ENCODE peak calls at places on chromosomes 11 and 22, in five cellular contexts. E is HCT116, A is K562, G is HepG2, R is GM12878. Z is an unnamed sample.

GRCh38 chr22:46308283-46308988 is 11.8 kb downstream of the GTSE1 start:
- DNase-seq in E (no peak), A (no peak), R (no peak), G (no peak), Z (no peak)

GRCh38 chr11:64234840-64235379 is 526 bp downstream of the VEGFB start:
- DNase-seq in R (no peak), G (no peak), E (no peak), A (peak), Z (peak)

GRCh38 chr22:23225724-23226496 is 45.6 kb downstream of the BCR start:
- DNase-seq in A (peak), E (no peak), G (no peak), R (no peak), Z (no peak)

GRCh38 chr11:90228056-90228455 is 5.2 kb upstream of the CHORDC1 start:
- DNase-seq in A (no peak), R (no peak), G (no peak), E (no peak), Z (no peak)

GRCh38 chr22:21606775-21607174 is 23.0 kb downstream of the YDJC start:
- DNase-seq in G (no peak), A (peak), R (no peak), E (no peak), Z (no peak)

GRCh38 chr22:23147632-23148387 is 2.5 kb downstream of the RAB36 start:
- DNase-seq in R (no peak), G (peak), A (peak), E (no peak), Z (no peak)

GRCh38 chr11:96097844-96098421 is 174.0 kb upstream of the MTMR2 start:
- DNase-seq in E (no peak), A (no peak), R (no peak), G (peak), Z (no peak)

GRCh38 chr11:1199689-1200610 is 22.9 kb upstream of the MUC5B start:
- DNase-seq in A (no peak), G (no peak), E (no peak), R (no peak), Z (peak)

GRCh38 chr11:13765886-13766285 is 97.4 kb downstream of the FAR1 start:
- DNase-seq in E (no peak), G (no peak), A (no peak), R (no peak), Z (no peak)

GRCh38 chr11:13759050-13759449 is 90.6 kb downstream of the FAR1 start:
- DNase-seq in R (no peak), E (no peak), G (no peak), A (no peak), Z (no peak)

GRCh38 chr11:13760115-13760514 is 91.6 kb downstream of the FAR1 start:
- DNase-seq in R (no peak), A (no peak), E (no peak), G (no peak), Z (no peak)

GRCh38 chr11:13761712-13762111 is 93.2 kb downstream of the FAR1 start:
- DNase-seq in G (no peak), E (no peak), A (no peak), R (no peak), Z (no peak)

DNA sequence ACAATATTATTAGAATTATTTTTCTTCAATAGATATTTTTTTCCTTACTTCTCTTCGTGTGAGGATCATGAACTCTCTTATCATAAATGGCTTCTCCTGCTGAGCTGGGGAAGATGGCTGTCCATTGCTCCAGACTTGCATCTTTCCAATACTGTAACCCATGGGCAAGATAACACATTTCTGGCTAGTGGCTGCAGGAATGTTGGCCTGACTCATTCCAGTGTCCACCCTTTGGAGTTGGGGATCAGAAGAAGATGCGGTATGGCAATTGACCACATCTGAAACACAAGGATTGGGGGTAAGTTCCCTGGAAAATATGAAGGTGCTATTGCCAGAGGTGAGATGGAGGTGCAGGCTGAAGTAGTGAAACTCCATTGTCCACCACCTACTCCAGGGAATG is 92.8 kb downstream of the FAR1 start:
- DNase-seq in R (no peak), G (no peak), A (no peak), E (no peak), Z (no peak)
- TF ChIP-seq ZBTB33 in R (no peak), G (no peak), A (no peak), E (no peak), Z (no peak)

GRCh38 chr11:31651208-31651607 is 141.6 kb downstream of the ELP4 start:
- DNase-seq in G (no peak), R (no peak), A (no peak), E (no peak), Z (no peak)

GRCh38 chr11:31649567-31649966 is 140.0 kb downstream of the ELP4 start:
- DNase-seq in R (no peak), E (no peak), A (no peak), G (no peak), Z (no peak)

GRCh38 chr11:31651822-31652221 is 142.3 kb downstream of the ELP4 start:
- DNase-seq in E (no peak), R (no peak), G (no peak), A (no peak), Z (no peak)

GRCh38 chr11:31646206-31646605 is 136.6 kb downstream of the ELP4 start:
- DNase-seq in R (no peak), G (no peak), E (no peak), A (no peak), Z (no peak)

DNA sequence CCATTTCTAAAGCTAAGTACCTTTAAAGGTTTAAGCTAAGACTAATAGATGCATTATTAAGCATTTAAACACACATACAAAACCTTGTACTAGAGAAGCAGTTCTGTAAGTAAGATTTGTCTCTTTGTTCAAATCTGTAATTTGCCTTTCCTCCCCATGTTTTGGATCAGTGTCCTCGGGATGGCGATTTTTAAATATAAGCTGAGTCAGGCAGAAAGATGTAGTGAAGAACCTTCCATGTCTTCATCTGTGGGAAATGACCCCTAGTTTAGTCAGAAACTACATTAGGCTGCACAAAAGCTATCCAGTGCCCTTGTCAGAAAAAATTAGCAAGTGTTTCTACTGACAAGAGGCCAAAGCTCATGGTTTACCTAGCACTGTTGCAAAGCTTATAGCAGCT is 139.6 kb downstream of the ELP4 start:
- DNase-seq in E (no peak), G (no peak), R (no peak), A (no peak), Z (no peak)
- TF ChIP-seq ZBTB33 in E (no peak), G (no peak), R (no peak), A (no peak), Z (no peak)

DNA sequence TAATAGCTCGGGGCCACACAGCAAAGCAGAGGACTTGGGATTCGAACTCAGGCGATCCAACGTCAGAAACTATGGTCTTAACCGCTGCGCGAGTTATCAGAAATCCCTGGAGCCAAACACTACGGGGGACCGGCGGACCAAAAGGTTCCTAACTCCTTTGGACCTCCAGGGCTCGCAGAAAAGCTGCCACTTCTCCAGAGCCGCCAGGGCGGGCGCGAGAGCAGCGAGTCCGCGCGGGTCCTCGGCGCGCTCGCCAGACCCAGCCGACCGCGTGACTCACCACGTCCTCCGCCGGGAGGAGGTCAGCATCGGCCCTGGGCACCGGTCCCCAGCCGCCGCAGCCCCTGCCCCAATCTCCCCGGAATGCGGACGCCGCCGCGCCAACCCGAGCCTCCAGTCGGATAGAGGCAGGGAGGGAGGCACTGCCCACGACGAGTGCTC is 6.0 kb upstream of the ALX4 start:
- DNase-seq in R (no peak), A (no peak), E (no peak), G (no peak), Z (peak)
- TF ChIP-seq ZBTB33 in R (no peak), A (peak), E (no peak), G (no peak), Z (no peak)

GRCh38 chr22:44154431-44154942 is 26.2 kb upstream of the PARVG start:
- DNase-seq in G (no peak), A (no peak), E (no peak), R (peak), Z (no peak)
- TF ChIP-seq ZBTB33 in G (no peak), A (no peak), E (no peak), R (no peak), Z (no peak)

GRCh38 chr22:44879301-44879680 is 126.9 kb downstream of the ARHGAP8 start:
- DNase-seq in G (no peak), A (no peak), R (no peak), E (no peak), Z (no peak)

GRCh38 chr22:44880588-44881245 is 128.3 kb downstream of the ARHGAP8 start:
- DNase-seq in G (no peak), E (no peak), A (no peak), R (no peak), Z (no peak)

GRCh38 chr22:44878483-44879300 is 126.3 kb downstream of the ARHGAP8 start:
- DNase-seq in R (no peak), E (no peak), A (no peak), G (no peak), Z (no peak)

GRCh38 chr22:44881246-44881600 is 128.6 kb downstream of the PHF21B start:
- DNase-seq in R (no peak), A (no peak), G (no peak), E (no peak), Z (no peak)

DNA sequence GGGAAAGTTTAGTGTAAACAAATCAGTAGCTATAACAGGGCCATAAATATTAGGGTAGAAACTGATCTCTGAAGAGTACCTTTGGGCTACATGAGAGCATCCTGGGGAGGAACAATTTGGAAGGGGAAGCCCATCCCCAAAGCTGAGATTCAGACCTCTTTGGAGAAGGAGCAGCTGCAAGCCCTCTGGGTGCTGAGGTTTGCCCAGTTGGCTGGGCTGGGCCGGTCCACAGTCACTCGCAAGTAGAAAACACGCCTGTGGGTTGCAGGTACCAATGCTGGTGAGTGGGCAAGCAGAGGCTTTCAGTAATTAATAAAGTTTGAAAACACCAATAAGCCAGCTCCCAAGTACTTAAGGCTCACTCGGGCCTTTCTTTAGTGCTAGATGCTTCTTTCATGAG is 124.5 kb downstream of the ARHGAP8 start:
- DNase-seq in G (no peak), A (no peak), R (no peak), E (no peak), Z (no peak)
- TF ChIP-seq ZBTB33 in G (no peak), A (no peak), R (no peak), E (no peak), Z (no peak)

GRCh38 chr11:47192111-47192510 is 5.9 kb upstream of the PACSIN3 start:
- DNase-seq in G (no peak), R (no peak), E (no peak), A (no peak), Z (no peak)

GRCh38 chr11:47186937-47187681 is 875 bp upstream of the PACSIN3 start:
- DNase-seq in G (peak), E (no peak), R (no peak), A (no peak), Z (peak)

GRCh38 chr11:47188262-47188661 is 2.0 kb upstream of the PACSIN3 start:
- DNase-seq in R (no peak), A (no peak), E (no peak), G (no peak), Z (peak)

GRCh38 chr11:47187723-47188122 is 1.5 kb upstream of the PACSIN3 start:
- DNase-seq in E (no peak), A (no peak), R (no peak), G (no peak), Z (peak)

DNA sequence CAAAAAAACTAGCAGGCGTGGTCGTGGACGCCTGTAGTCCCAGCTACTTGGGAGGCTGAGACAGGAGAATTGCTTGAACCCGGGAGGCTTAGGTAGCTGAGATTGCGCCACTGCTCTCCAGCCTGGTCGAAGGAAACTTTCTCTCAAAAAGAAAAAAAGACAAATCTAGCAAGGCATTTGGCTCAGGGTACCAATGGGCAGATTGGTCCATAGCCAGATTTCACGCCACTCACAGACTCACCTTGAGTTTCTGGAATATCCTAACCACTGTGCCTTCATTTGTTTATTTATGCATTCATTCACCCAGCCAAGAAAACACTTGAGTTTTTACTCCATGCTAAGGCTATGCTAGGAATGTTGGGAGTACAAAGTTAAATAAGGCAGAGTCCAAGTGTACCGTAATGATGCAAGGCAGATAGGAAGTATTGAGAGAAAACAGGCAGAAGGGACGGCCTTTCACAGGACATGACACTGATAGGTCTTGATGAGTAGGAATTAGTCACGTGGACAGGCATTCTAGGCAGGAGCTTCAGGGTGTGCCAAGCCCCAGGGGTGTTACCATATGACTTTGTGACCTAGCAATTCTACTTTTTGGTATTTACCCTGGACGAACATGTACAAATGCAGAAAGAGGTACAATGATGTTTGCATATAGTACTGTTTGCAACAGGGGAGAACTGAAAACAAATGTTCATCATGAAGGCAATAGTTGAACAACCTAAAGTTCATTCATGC is 3.0 kb upstream of the PACSIN3 start:
- DNase-seq in G (peak), R (no peak), A (no peak), E (no peak), Z (no peak)
- TF ChIP-seq ZBTB33 in G (no peak), R (no peak), A (no peak), E (no peak), Z (no peak)

DNA sequence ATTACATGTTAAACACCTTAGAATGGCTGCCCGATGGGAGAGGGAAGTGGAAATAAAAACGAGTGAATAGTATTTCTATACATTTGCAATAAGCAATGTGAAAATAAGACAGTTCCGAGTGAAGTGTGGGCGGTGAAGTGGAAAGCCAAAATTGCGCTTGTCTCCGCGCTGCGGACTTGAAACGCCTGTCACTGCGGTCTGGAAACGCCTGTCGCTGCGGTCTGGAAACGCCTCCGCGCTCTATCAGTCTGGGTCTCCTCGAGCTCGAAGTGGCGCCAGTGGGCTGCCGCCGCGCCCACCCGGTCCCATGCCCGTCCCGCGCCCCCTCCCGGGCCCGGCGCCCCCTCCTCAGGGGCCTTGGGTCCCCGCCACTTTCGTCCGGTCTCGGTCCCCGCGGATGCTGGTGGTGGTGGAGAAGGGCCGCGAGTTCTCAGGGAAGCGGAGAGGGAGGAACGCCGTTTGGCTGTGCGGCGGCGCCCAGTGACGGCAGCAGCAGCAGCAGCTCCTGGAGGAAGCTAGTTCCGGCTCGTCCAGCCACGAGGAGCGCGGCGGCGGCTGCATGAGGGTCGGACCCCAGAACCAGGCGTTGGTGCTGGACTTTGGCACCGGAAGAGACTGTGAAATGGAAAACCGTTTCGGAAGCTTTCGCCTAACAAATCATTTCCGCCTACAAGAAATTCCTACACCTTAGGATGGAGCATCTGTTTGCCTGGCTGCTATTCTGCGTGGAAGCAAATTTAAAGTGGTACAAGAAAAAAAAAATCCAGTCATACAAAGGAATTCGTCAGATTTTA is 1.8 kb downstream of the NCR3LG1 start:
- DNase-seq in R (peak), A (peak), E (peak), G (peak), Z (peak)
- TF ChIP-seq ZBTB33 in R (no peak), A (no peak), E (no peak), G (peak), Z (no peak)

GRCh38 chr22:35205141-35205775 is 52.0 kb upstream of the HMGXB4 start:
- DNase-seq in R (no peak), E (no peak), G (no peak), A (no peak), Z (no peak)
- TF ChIP-seq ZBTB33 in R (no peak), E (no peak), G (no peak), A (no peak), Z (no peak)